ENCODE peak calls at places on chromosome 21, in five cellular contexts. D, W, G, V and A are unnamed samples.

GRCh38 chr21:31374430-31374829 is 30.4 kb upstream of the TIAM1 start:
- DNase-seq in D (no peak), W (no peak), G (no peak), V (no peak), A (no peak)

GRCh38 chr21:27261676-27262075 is 294.8 kb upstream of the ADAMTS5 start:
- DNase-seq in D (no peak), W (no peak), G (no peak), V (no peak), A (no peak)

GRCh38 chr21:16775056-16775455 is 737.8 kb upstream of the CXADR start:
- DNase-seq in D (no peak), W (no peak), G (no peak), V (peak), A (no peak)

GRCh38 chr21:46063734-46064680 is 33.9 kb upstream of the COL6A2 start:
- DNase-seq in D (no peak), W (no peak), G (no peak), V (no peak), A (no peak)

GRCh38 chr21:33640697-33641338 is 723 bp downstream of the CRYZL1 start:
- DNase-seq in D (peak), W (no peak), G (peak), V (no peak), A (no peak)

GRCh38 chr21:45554477-45555175 is 12.4 kb upstream of the SLC19A1 start:
- DNase-seq in D (peak), W (peak), G (peak), V (peak), A (peak)

GRCh38 chr21:18499761-18500376 is 96.3 kb upstream of the TMPRSS15 start:
- DNase-seq in D (peak), W (peak), G (peak), V (peak), A (peak)

GRCh38 chr21:43959231-43960041 is 52.7 kb upstream of the TRAPPC10 start:
- DNase-seq in D (no peak), W (no peak), G (no peak), V (no peak), A (no peak)

GRCh38 chr21:33572350-33572749 is 16.1 kb downstream of the DONSON start:
- DNase-seq in D (no peak), W (no peak), G (no peak), V (no peak), A (no peak)

GRCh38 chr21:34967509-34968289 is 81.4 kb downstream of the RUNX1 start:
- DNase-seq in D (peak), W (no peak), G (no peak), V (no peak), A (no peak)

GRCh38 chr21:16534408-16535099 is 804.8 kb downstream of the USP25 start:
- DNase-seq in D (no peak), W (no peak), G (peak), V (no peak), A (no peak)

GRCh38 chr21:44802396-44803153 is 955 bp upstream of the UBE2G2 start:
- DNase-seq in D (peak), W (no peak), G (no peak), V (peak), A (no peak)

GRCh38 chr21:35324372-35325220 is 275.5 kb upstream of the RUNX1 start:
- DNase-seq in D (no peak), W (no peak), G (peak), V (no peak), A (no peak)

GRCh38 chr21:42031241-42031640 is 21.1 kb upstream of the ZBTB21 start:
- DNase-seq in D (no peak), W (no peak), G (no peak), V (no peak), A (no peak)

GRCh38 chr21:41825216-41825615 is 53.9 kb downstream of the PRDM15 start:
- DNase-seq in D (no peak), W (no peak), G (no peak), V (no peak), A (no peak)

GRCh38 chr21:31457675-31458074 is 113.6 kb upstream of the TIAM1 start:
- DNase-seq in D (no peak), W (no peak), G (no peak), V (no peak), A (no peak)

GRCh38 chr21:39647476-39647875 is 34.7 kb downstream of the B3GALT5 start:
- DNase-seq in D (no peak), W (no peak), G (no peak), V (no peak), A (no peak)

GRCh38 chr21:43659136-43660000 is at the start of the genes HSF2BP and RRP1B:
- DNase-seq in D (peak), W (peak), G (peak), V (peak), A (peak)